ENCODE peak calls at places on chromosome 16, in five cellular contexts. One of them, this sample, is unnamed.

GRCh38 chr16:72236866-72237265 is 64.9 kb upstream of the PMFBP1 start:
- DNase-seq in stomach: no peak
- DNase-seq in A549: no peak
- DNase-seq in GM12878: no peak
- DNase-seq in upper lobe of left lung: no peak
- DNase-seq in this sample: no peak

GRCh38 chr16:67936124-67936875 is at the start of gene PSMB10:
- DNase-seq in GM12878: no peak
- DNase-seq in A549: no peak
- DNase-seq in upper lobe of left lung: peak; percentile 40
- DNase-seq in stomach: peak; percentile 41
- DNase-seq in this sample: no peak

GRCh38 chr16:4200781-4201137 is 41.1 kb downstream of the SRL start:
- DNase-seq in upper lobe of left lung: no peak
- DNase-seq in stomach: no peak
- DNase-seq in A549: no peak
- DNase-seq in GM12878: no peak
- DNase-seq in this sample: no peak

GRCh38 chr16:29775742-29776408 is 2.2 kb upstream of the ZG16 start:
- DNase-seq in GM12878: no peak
- DNase-seq in A549: no peak
- DNase-seq in stomach: no peak
- DNase-seq in upper lobe of left lung: no peak
- DNase-seq in this sample: no peak

GRCh38 chr16:11303405-11304138 is 22.4 kb upstream of the PRM1 start:
- DNase-seq in GM12878: no peak
- DNase-seq in A549: no peak
- DNase-seq in upper lobe of left lung: peak; percentile 77
- DNase-seq in stomach: peak; percentile 85
- DNase-seq in this sample: no peak

GRCh38 chr16:15715221-15715620 is 65.2 kb downstream of the NDE1 start:
- DNase-seq in A549: no peak
- DNase-seq in stomach: no peak
- DNase-seq in upper lobe of left lung: no peak
- DNase-seq in GM12878: no peak
- DNase-seq in this sample: no peak

GRCh38 chr16:1119129-1119528 is 23.1 kb upstream of the C1QTNF8 start:
- DNase-seq in GM12878: no peak
- DNase-seq in A549: no peak
- DNase-seq in stomach: no peak
- DNase-seq in upper lobe of left lung: no peak
- DNase-seq in this sample: no peak

GRCh38 chr16:57998484-57998883 is 2.0 kb downstream of the ZNF319 start:
- DNase-seq in stomach: peak; percentile 46
- DNase-seq in A549: peak; percentile 34
- DNase-seq in GM12878: no peak
- DNase-seq in upper lobe of left lung: peak; percentile 87
- DNase-seq in this sample: no peak

GRCh38 chr16:49634235-49635008 is 221.5 kb downstream of the ZNF423 start:
- DNase-seq in A549: no peak
- DNase-seq in GM12878: no peak
- DNase-seq in upper lobe of left lung: no peak
- DNase-seq in stomach: no peak
- DNase-seq in this sample: no peak

GRCh38 chr16:69858196-69859104 is 92.7 kb upstream of the CLEC18A start:
- DNase-seq in A549: no peak
- DNase-seq in GM12878: no peak
- DNase-seq in stomach: no peak
- DNase-seq in upper lobe of left lung: no peak
- DNase-seq in this sample: no peak

GRCh38 chr16:71367243-71367976 is 8.9 kb downstream of the CALB2 start:
- DNase-seq in stomach: peak; percentile 28
- DNase-seq in upper lobe of left lung: no peak
- DNase-seq in GM12878: peak; percentile 2
- DNase-seq in A549: peak; percentile 73
- DNase-seq in this sample: no peak

GRCh38 chr16:2979669-2980226 is 498 bp downstream of the PKMYT1 start:
- DNase-seq in GM12878: no peak
- DNase-seq in upper lobe of left lung: no peak
- DNase-seq in A549: no peak
- DNase-seq in stomach: no peak
- DNase-seq in this sample: no peak

GRCh38 chr16:87724490-87725291 is 41.1 kb downstream of the KLHDC4 start:
- DNase-seq in GM12878: peak; percentile 25
- DNase-seq in stomach: no peak
- DNase-seq in upper lobe of left lung: no peak
- DNase-seq in A549: no peak
- DNase-seq in this sample: no peak

GRCh38 chr16:82133798-82134197 is 36.2 kb downstream of the MPHOSPH6 start:
- DNase-seq in A549: no peak
- DNase-seq in upper lobe of left lung: no peak
- DNase-seq in GM12878: no peak
- DNase-seq in stomach: no peak
- DNase-seq in this sample: no peak

GRCh38 chr16:69324013-69324531 is 6.3 kb downstream of the PDF start:
- DNase-seq in GM12878: no peak
- DNase-seq in stomach: peak; percentile 76
- DNase-seq in upper lobe of left lung: peak; percentile 50
- DNase-seq in A549: no peak
- DNase-seq in this sample: no peak

GRCh38 chr16:73202176-73202729 is 154.3 kb upstream of the ZFHX3 start:
- DNase-seq in A549: peak; percentile 16
- DNase-seq in upper lobe of left lung: no peak
- DNase-seq in stomach: no peak
- DNase-seq in GM12878: no peak
- DNase-seq in this sample: no peak

GRCh38 chr16:2966803-2967184 is 2.4 kb upstream of the PAQR4 start:
- DNase-seq in upper lobe of left lung: peak; percentile 37
- DNase-seq in GM12878: no peak
- DNase-seq in stomach: peak; percentile 55
- DNase-seq in A549: no peak
- DNase-seq in this sample: no peak

GRCh38 chr16:3188925-3189825 is 1.2 kb downstream of the OR1F1 start:
- DNase-seq in stomach: no peak
- DNase-seq in upper lobe of left lung: no peak
- DNase-seq in GM12878: no peak
- DNase-seq in A549: peak; percentile 91
- DNase-seq in this sample: no peak

DNA sequence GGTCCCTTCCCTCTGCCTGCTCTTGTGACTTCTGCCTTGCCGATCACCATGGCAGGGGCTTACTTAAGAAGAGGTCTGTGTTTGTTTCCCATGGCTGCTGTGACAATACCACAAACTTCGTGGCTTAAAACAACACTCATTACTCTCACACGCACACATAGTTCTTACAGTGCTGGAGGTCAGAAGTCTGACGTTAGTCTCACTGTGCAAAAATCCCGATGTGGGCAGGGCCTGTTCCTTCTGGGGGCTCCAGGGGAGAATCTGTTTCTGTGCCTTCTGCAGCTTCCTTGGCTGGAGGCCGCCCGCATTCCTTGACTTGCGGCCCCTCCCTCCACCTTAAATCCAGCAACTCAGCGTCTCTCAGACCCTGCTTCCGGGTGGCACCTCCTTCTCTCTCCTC is 249.2 kb upstream of the GSE1 start:
- DNase-seq in upper lobe of left lung: no peak
- DNase-seq in A549: no peak
- DNase-seq in GM12878: no peak
- DNase-seq in stomach: no peak
- DNase-seq in this sample: no peak
- TF ChIP-seq EP300 in upper lobe of left lung: no peak
- TF ChIP-seq EP300 in A549: no peak
- TF ChIP-seq EP300 in GM12878: no peak
- TF ChIP-seq EP300 in stomach: no peak
- TF ChIP-seq EP300 in this sample: no peak

DNA sequence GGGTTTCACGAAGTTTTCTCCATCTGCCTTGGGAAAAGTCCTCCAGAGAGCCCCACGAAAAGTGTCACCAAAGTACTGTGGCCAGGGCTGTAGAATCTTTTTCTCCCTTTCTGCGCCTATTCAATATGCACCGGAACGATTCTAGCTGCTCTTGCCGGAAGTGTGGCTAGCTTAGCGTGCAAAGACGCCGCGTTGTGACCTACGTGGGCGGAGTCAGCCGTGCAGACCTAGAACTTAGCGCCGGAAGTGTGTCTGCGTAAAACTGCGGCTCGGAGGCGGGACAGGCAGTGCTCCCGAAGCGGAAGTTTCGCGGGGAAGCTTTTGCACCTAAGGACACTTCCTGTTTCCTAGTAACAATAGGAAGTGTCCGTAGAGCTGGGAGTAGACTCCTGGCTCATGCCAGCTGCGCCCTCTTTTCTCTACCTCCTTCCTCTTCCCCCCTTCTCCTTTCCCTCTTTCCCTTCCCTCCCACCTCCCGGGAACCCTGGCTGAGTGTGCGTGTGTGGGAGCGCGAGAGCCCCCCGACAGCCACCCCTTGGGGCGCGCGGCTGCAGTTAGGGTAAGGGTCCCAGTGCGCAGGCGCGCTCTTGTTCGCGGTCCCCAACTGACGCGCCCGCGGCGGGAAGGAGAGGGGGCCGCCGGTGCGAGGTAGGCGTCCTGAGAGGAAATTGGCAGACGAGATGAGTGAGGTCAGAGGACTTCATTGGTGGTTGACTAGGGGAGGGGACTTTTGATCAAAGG is at the start of the genes ZNF646 and ZNF668:
- DNase-seq in GM12878: peak; percentile 96
- DNase-seq in upper lobe of left lung: peak; percentile 100
- DNase-seq in stomach: peak; percentile 99
- DNase-seq in A549: peak; percentile 100
- DNase-seq in this sample: peak; percentile 99
- TF ChIP-seq EP300 in GM12878: no peak
- TF ChIP-seq EP300 in upper lobe of left lung: peak; percentile 72
- TF ChIP-seq EP300 in stomach: no peak
- TF ChIP-seq EP300 in A549: no peak
- TF ChIP-seq EP300 in this sample: no peak

GRCh38 chr16:88759245-88759975 is 25.6 kb downstream of the PIEZO1 start:
- DNase-seq in stomach: peak; percentile 55
- DNase-seq in A549: no peak
- DNase-seq in GM12878: no peak
- DNase-seq in upper lobe of left lung: peak; percentile 76
- DNase-seq in this sample: no peak

GRCh38 chr16:88759976-88760350 is 25.1 kb downstream of the PIEZO1 start:
- DNase-seq in A549: no peak
- DNase-seq in upper lobe of left lung: no peak
- DNase-seq in GM12878: no peak
- DNase-seq in stomach: no peak
- DNase-seq in this sample: no peak

GRCh38 chr16:88758944-88759244 is 26.1 kb downstream of the PIEZO1 start:
- DNase-seq in stomach: no peak
- DNase-seq in A549: no peak
- DNase-seq in upper lobe of left lung: no peak
- DNase-seq in GM12878: no peak
- DNase-seq in this sample: no peak

GRCh38 chr16:88760424-88761142 is 24.4 kb downstream of the PIEZO1 start:
- DNase-seq in GM12878: no peak
- DNase-seq in A549: no peak
- DNase-seq in stomach: no peak
- DNase-seq in upper lobe of left lung: no peak
- DNase-seq in this sample: no peak

DNA sequence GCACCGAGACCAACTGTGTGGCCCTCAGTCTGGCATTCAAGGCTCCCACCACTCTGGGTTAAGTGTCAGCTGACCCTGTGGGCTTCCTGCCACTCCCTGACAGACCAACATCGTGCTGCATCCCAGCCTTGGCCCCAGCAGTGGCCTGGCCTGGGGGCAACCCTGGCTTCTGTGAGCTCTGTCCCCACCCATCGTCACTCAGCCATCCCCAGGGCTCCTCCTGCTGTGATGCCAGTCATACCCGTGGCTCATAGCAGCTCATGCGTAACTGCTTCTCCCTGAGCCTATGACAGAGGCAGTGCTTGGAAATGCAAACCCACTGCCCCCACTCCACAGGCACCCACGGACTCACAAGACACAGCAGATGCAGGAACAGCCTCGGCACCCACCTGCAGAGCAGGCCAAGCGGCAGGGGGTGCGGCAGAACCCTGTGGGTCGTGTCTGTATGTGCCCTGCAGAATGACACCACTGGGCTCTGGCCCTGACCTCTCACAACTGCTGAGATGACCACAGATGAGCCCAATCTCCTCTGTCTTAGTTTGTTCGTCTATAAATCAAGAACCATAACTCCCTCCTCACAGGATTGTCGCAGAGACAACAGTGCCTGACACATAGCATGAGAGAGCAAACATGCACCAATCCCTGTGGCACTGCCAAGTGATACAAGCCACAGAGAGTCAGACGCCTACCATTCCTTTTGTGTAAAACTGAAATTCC is 26.6 kb downstream of the PIEZO1 start:
- DNase-seq in A549: no peak
- DNase-seq in stomach: no peak
- DNase-seq in upper lobe of left lung: no peak
- DNase-seq in GM12878: no peak
- DNase-seq in this sample: no peak
- TF ChIP-seq EP300 in A549: no peak
- TF ChIP-seq EP300 in stomach: no peak
- TF ChIP-seq EP300 in upper lobe of left lung: no peak
- TF ChIP-seq EP300 in GM12878: no peak
- TF ChIP-seq EP300 in this sample: no peak

GRCh38 chr16:78811247-78811646 is 711.8 kb downstream of the WWOX start:
- DNase-seq in GM12878: no peak
- DNase-seq in upper lobe of left lung: no peak
- DNase-seq in stomach: no peak
- DNase-seq in A549: no peak
- DNase-seq in this sample: no peak
- TF ChIP-seq EP300 in GM12878: no peak
- TF ChIP-seq EP300 in upper lobe of left lung: no peak
- TF ChIP-seq EP300 in stomach: no peak
- TF ChIP-seq EP300 in A549: no peak
- TF ChIP-seq EP300 in this sample: no peak

GRCh38 chr16:85159226-85159980 is 47.1 kb upstream of the CIBAR2 start:
- DNase-seq in GM12878: no peak
- DNase-seq in upper lobe of left lung: peak; percentile 42
- DNase-seq in stomach: no peak
- DNase-seq in A549: no peak
- DNase-seq in this sample: no peak
- TF ChIP-seq EP300 in GM12878: no peak
- TF ChIP-seq EP300 in upper lobe of left lung: no peak
- TF ChIP-seq EP300 in stomach: no peak
- TF ChIP-seq EP300 in A549: no peak
- TF ChIP-seq EP300 in this sample: no peak

GRCh38 chr16:62156971-62157370 is 120.7 kb upstream of the CDH8 start:
- DNase-seq in GM12878: no peak
- DNase-seq in stomach: no peak
- DNase-seq in upper lobe of left lung: no peak
- DNase-seq in A549: no peak
- DNase-seq in this sample: no peak

DNA sequence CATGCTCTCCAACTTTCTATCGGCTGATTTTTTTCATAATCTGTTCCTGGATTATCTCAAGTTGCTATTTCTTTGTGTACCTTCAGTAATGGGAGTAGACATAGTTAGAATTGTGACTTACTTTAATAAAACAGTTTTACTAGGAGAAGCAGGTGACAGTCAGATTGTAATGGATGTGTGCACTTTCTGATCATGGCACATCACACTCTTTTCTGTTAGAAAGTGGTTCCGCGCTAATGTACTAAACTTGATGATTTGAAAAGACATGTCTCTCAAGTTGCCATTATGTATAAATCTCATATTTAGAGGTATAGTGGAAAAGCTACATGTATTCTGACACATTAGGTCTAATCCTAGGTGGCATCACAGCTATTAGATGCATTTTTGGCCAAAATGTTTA is 121.3 kb upstream of the CDH8 start:
- DNase-seq in GM12878: no peak
- DNase-seq in stomach: no peak
- DNase-seq in upper lobe of left lung: no peak
- DNase-seq in A549: no peak
- DNase-seq in this sample: no peak
- TF ChIP-seq EP300 in GM12878: no peak
- TF ChIP-seq EP300 in stomach: no peak
- TF ChIP-seq EP300 in upper lobe of left lung: no peak
- TF ChIP-seq EP300 in A549: no peak
- TF ChIP-seq EP300 in this sample: no peak

GRCh38 chr16:27326738-27327585 is 13.2 kb downstream of the IL4R start:
- DNase-seq in A549: peak; percentile 81
- DNase-seq in upper lobe of left lung: peak; percentile 96
- DNase-seq in GM12878: no peak
- DNase-seq in stomach: peak; percentile 71
- DNase-seq in this sample: peak; percentile 98
- TF ChIP-seq EP300 in A549: peak; percentile 20
- TF ChIP-seq EP300 in upper lobe of left lung: peak; percentile 94
- TF ChIP-seq EP300 in GM12878: no peak
- TF ChIP-seq EP300 in stomach: peak; percentile 80
- TF ChIP-seq EP300 in this sample: peak; percentile 93

This sample was measured in esophagus muscularis mucosa.